ENCODE peak calls at places on chromosome 19, in ten cellular contexts. J is Panc1; R is ascending aorta; P is naive thymus-derived CD8-positive, alpha-beta T cell; U is sciatic nerve; V is EL; K is DMS 273 treated with DMSO at 0.1 percent for 48 hours; S is LoVo; C is NCI-H2029; O is SK-MEL-5. A is an unnamed sample.

GRCh38 chr19:1032264-1032867 is 6.0 kb downstream of the CNN2 start:
- DNase-seq in J (no peak), R (no peak), P (no peak), U (no peak), V (no peak), K (no peak), S (no peak), C (no peak), O (no peak), A (no peak)

GRCh38 chr19:55483681-55484361 is 1.2 kb upstream of the NAT14 start:
- DNase-seq in J (no peak), R (no peak), P (no peak), U (no peak), V (no peak), K (no peak), S (no peak), C (no peak), O (no peak), A (peak)

GRCh38 chr19:19554074-19555023 is 16.3 kb downstream of the CILP2 start:
- DNase-seq in J (no peak), R (no peak), P (peak), U (no peak), V (peak), K (no peak), S (peak), C (peak), O (peak), A (peak)

GRCh38 chr19:44808463-44809371 is at the start of gene BCAM:
- DNase-seq in J (no peak), R (peak), P (peak), U (peak), V (peak), K (no peak), S (peak), C (peak), O (peak), A (no peak)

GRCh38 chr19:34639491-34640085 is 37.4 kb downstream of the SCGB2B2 start:
- DNase-seq in J (peak), R (no peak), P (peak), U (peak), V (peak), K (peak), S (peak), C (peak), O (peak), A (no peak)

GRCh38 chr19:47005873-47006272 is 13.8 kb upstream of the NPAS1 start:
- DNase-seq in J (no peak), R (no peak), P (no peak), U (no peak), V (no peak), K (no peak), S (no peak), C (peak), O (no peak), A (no peak)

GRCh38 chr19:32692727-32693061 is 1.1 kb downstream of the NUDT19 start:
- DNase-seq in J (no peak), R (no peak), P (no peak), U (no peak), V (no peak), K (no peak), S (peak), C (no peak), O (no peak), A (no peak)

GRCh38 chr19:6801397-6802086 is 29.0 kb downstream of the VAV1 start:
- DNase-seq in J (no peak), R (peak), P (peak), U (peak), V (peak), K (no peak), S (no peak), C (peak), O (no peak), A (no peak)

GRCh38 chr19:801861-802496 is 4.7 kb downstream of the PTBP1 start:
- DNase-seq in J (no peak), R (no peak), P (no peak), U (peak), V (no peak), K (no peak), S (no peak), C (no peak), O (no peak), A (no peak)

GRCh38 chr19:54507824-54508223 is 5.2 kb downstream of the LAIR2 start:
- DNase-seq in J (no peak), R (no peak), P (no peak), U (no peak), V (no peak), K (no peak), S (no peak), C (no peak), O (no peak), A (no peak)

GRCh38 chr19:53877361-53877766 is 4.6 kb upstream of the PRKCG start:
- DNase-seq in J (no peak), R (no peak), P (peak), U (no peak), V (no peak), K (no peak), S (no peak), C (no peak), O (no peak), A (no peak)

GRCh38 chr19:56333506-56333905 is 18.9 kb upstream of the ZSCAN5A start:
- DNase-seq in J (no peak), R (no peak), P (no peak), U (no peak), V (peak), K (no peak), S (peak), C (peak), O (peak), A (no peak)

GRCh38 chr19:6002591-6002990 is 24.7 kb upstream of the RANBP3 start:
- DNase-seq in J (no peak), R (no peak), P (no peak), U (no peak), V (no peak), K (no peak), S (no peak), C (no peak), O (no peak), A (no peak)

GRCh38 chr19:56423985-56424353 is 19.8 kb downstream of the ZNF583 start:
- DNase-seq in J (no peak), R (no peak), P (no peak), U (no peak), V (no peak), K (no peak), S (no peak), C (no peak), O (no peak), A (no peak)

GRCh38 chr19:23116802-23117571 is at the start of gene ZNF730:
- DNase-seq in J (no peak), R (no peak), P (peak), U (peak), V (peak), K (peak), S (no peak), C (peak), O (peak), A (peak)

GRCh38 chr19:57317503-57317902 is 2.8 kb upstream of the ZNF543 start:
- DNase-seq in J (no peak), R (no peak), P (no peak), U (no peak), V (no peak), K (no peak), S (no peak), C (no peak), O (no peak), A (no peak)

GRCh38 chr19:51724543-51724942 is 752 bp upstream of the HAS1 start:
- DNase-seq in J (no peak), R (no peak), P (no peak), U (no peak), V (no peak), K (no peak), S (no peak), C (no peak), O (no peak), A (no peak)

GRCh38 chr19:36103842-36104552 is 6.9 kb upstream of the OVOL3 start:
- DNase-seq in J (no peak), R (no peak), P (no peak), U (no peak), V (peak), K (no peak), S (no peak), C (no peak), O (no peak), A (no peak)

GRCh38 chr19:51830263-51830662 is 35.3 kb downstream of the FPR3 start:
- DNase-seq in J (no peak), R (no peak), P (no peak), U (no peak), V (no peak), K (no peak), S (no peak), C (no peak), O (no peak), A (no peak)

GRCh38 chr19:33794578-33795369 is 1.9 kb upstream of the KCTD15 start:
- DNase-seq in J (no peak), R (no peak), P (no peak), U (no peak), V (peak), K (no peak), S (no peak), C (no peak), O (no peak), A (no peak)

GRCh38 chr19:45968626-45969025 is 5.0 kb downstream of the NOVA2 start:
- DNase-seq in J (no peak), R (no peak), P (no peak), U (no peak), V (no peak), K (no peak), S (no peak), C (no peak), O (peak), A (no peak)